ENCODE peak calls at places on chromosomes 1 and 21, in ten cellular contexts. D is tibial artery, E is activated B cell treated with CpG ODN at 0.5 μM for 24 hours, U is mucosa of descending colon, V is Calu3, Z is A549, A is fibroblast of mammary gland, T is omental fat pad, M is esophagus squamous epithelium, R is SK-N-SH. L is an unnamed sample.

GRCh38 chr1:78830321-78830720 is 176.2 kb downstream of the ADGRL4 start:
- DNase-seq in T (no peak), A (no peak), R (no peak), D (no peak), Z (no peak), M (no peak), E (no peak), V (no peak), U (no peak), L (no peak)

GRCh38 chr1:44826375-44827196 is 16.5 kb downstream of the PTCH2 start:
- DNase-seq in U (peak), E (no peak), T (no peak), D (peak), Z (no peak), V (no peak), A (peak), R (peak), M (no peak), L (peak)

GRCh38 chr1:183106746-183107145 is 79.3 kb upstream of the LAMC2 start:
- DNase-seq in U (no peak), T (no peak), M (no peak), D (no peak), V (no peak), A (peak), R (no peak), E (no peak), Z (no peak), L (no peak)

GRCh38 chr1:182280521-182280920 is 111.1 kb downstream of the GLUL start:
- DNase-seq in U (no peak), E (no peak), R (no peak), A (no peak), D (no peak), T (no peak), Z (no peak), M (no peak), V (no peak), L (no peak)

GRCh38 chr1:112371770-112372169 is 24.2 kb upstream of the CTTNBP2NL start:
- DNase-seq in T (no peak), E (no peak), Z (no peak), A (no peak), V (no peak), M (no peak), D (no peak), U (no peak), R (no peak), L (no peak)

GRCh38 chr1:95583811-95584210 is 349.8 kb downstream of the RWDD3 start:
- DNase-seq in V (no peak), D (no peak), U (no peak), R (no peak), Z (no peak), E (no peak), A (no peak), M (no peak), T (no peak), L (no peak)

GRCh38 chr1:16198444-16199156 is 13.9 kb downstream of the ARHGEF19 start:
- DNase-seq in A (no peak), T (no peak), D (no peak), U (no peak), R (no peak), M (no peak), V (no peak), E (no peak), Z (no peak), L (no peak)

GRCh38 chr1:69494171-69494570 is 73.6 kb upstream of the LRRC7 start:
- DNase-seq in T (no peak), A (no peak), U (no peak), D (no peak), V (no peak), E (no peak), Z (no peak), R (no peak), M (no peak), L (no peak)

GRCh38 chr1:222064388-222065201 is 322.7 kb upstream of the DUSP10 start:
- DNase-seq in A (peak), D (no peak), E (no peak), Z (no peak), V (no peak), T (no peak), R (no peak), U (no peak), M (no peak), L (no peak)

GRCh38 chr1:28792644-28793121 is 19.3 kb upstream of the OPRD1 start:
- DNase-seq in M (no peak), T (no peak), R (no peak), A (no peak), E (no peak), Z (no peak), V (no peak), U (no peak), D (no peak), L (no peak)
- TF ChIP-seq CTCF in M (no peak), T (no peak), R (peak), A (peak), E (no peak), Z (no peak), V (no peak), U (no peak), D (no peak), L (peak)

GRCh38 chr1:237041795-237042466 is at the start of gene RYR2:
- DNase-seq in M (no peak), T (no peak), R (peak), Z (peak), E (no peak), V (no peak), U (no peak), A (no peak), D (no peak), L (peak)
- TF ChIP-seq CTCF in M (peak), T (no peak), R (no peak), Z (peak), E (no peak), V (no peak), U (no peak), A (no peak), D (peak), L (peak)

GRCh38 chr1:37877991-37878544 is 18.7 kb upstream of the MTF1 start:
- DNase-seq in R (no peak), E (no peak), U (no peak), A (no peak), M (no peak), Z (no peak), T (no peak), D (no peak), V (no peak), L (no peak)

GRCh38 chr1:37879865-37880264 is 20.5 kb upstream of the MTF1 start:
- DNase-seq in E (no peak), M (no peak), Z (no peak), U (no peak), D (no peak), T (no peak), R (no peak), A (no peak), V (no peak), L (no peak)

GRCh38 chr1:37872692-37873091 is 13.3 kb upstream of the MTF1 start:
- DNase-seq in M (no peak), E (no peak), Z (no peak), T (no peak), V (no peak), A (no peak), U (no peak), R (no peak), D (no peak), L (no peak)

GRCh38 chr1:37875833-37876232 is 16.4 kb upstream of the MTF1 start:
- DNase-seq in U (no peak), A (peak), R (no peak), V (no peak), D (no peak), E (no peak), Z (no peak), M (no peak), T (no peak), L (no peak)
- TF ChIP-seq CTCF in U (no peak), A (no peak), R (peak), V (no peak), D (no peak), E (no peak), Z (no peak), M (no peak), T (no peak), L (no peak)

DNA sequence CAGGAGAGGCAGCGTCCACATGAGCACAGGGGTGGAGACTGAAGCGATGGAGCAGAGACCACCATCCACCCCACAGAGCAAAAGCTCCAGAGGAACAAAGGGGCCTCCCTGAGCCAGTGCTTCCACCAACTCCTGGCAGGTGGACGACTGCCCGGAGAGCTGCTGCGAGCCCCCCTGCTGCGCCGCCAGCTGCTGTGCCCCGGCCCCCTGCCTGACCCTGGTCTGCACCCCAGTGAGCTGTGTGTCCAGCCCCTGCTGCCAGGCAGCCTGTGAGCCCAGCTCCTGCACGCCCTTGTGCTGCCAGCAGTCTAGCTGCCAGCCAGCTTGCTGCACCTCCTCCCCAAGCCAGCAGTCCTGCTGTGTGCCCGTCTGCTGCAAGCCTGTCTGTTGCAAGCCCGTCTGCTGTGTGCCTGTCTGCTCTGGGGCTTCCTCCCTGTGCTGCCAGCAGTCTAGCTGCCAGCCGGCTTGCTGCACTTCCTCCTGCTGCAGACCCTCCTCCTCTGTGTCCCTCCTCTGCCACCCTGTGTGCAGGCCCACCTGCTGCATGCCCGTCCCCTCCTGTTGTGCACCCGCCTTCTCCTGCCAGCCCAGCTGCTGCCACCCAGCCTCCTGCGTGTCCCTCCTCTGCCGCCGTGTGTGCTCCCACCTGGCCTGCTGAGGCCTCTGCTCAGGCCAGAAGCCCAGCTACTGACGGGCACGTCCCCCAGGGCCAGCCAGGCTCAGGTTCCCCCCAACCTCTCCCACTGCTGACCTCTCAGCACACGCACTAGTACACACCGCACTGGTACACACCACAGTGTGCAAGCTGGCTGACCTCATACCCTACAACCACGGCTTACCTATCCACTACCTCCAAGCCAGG is 5.4 kb downstream of the KRTAP10-12 start:
- DNase-seq in Z (no peak), E (no peak), A (no peak), T (no peak), D (no peak), U (no peak), V (no peak), R (peak), M (no peak), L (no peak)
- TF ChIP-seq CTCF in Z (no peak), E (no peak), A (no peak), T (no peak), D (no peak), U (no peak), V (no peak), R (no peak), M (no peak), L (no peak)

GRCh38 chr1:2310332-2311183 is 80.8 kb downstream of the MORN1 start:
- DNase-seq in M (no peak), D (no peak), V (no peak), U (no peak), Z (no peak), R (no peak), E (no peak), T (no peak), A (no peak), L (no peak)

GRCh38 chr1:2312196-2312588 is 79.2 kb downstream of the MORN1 start:
- DNase-seq in R (no peak), U (no peak), A (no peak), Z (no peak), T (no peak), V (no peak), D (no peak), M (no peak), E (no peak), L (no peak)

GRCh38 chr1:2312589-2313301 is 78.6 kb downstream of the MORN1 start:
- DNase-seq in M (no peak), V (no peak), E (no peak), D (peak), U (no peak), A (no peak), R (no peak), T (no peak), Z (no peak), L (no peak)

GRCh38 chr1:2313651-2314296 is 77.6 kb downstream of the MORN1 start:
- DNase-seq in E (no peak), V (no peak), M (no peak), A (no peak), R (no peak), Z (no peak), U (no peak), T (no peak), D (no peak), L (no peak)

DNA sequence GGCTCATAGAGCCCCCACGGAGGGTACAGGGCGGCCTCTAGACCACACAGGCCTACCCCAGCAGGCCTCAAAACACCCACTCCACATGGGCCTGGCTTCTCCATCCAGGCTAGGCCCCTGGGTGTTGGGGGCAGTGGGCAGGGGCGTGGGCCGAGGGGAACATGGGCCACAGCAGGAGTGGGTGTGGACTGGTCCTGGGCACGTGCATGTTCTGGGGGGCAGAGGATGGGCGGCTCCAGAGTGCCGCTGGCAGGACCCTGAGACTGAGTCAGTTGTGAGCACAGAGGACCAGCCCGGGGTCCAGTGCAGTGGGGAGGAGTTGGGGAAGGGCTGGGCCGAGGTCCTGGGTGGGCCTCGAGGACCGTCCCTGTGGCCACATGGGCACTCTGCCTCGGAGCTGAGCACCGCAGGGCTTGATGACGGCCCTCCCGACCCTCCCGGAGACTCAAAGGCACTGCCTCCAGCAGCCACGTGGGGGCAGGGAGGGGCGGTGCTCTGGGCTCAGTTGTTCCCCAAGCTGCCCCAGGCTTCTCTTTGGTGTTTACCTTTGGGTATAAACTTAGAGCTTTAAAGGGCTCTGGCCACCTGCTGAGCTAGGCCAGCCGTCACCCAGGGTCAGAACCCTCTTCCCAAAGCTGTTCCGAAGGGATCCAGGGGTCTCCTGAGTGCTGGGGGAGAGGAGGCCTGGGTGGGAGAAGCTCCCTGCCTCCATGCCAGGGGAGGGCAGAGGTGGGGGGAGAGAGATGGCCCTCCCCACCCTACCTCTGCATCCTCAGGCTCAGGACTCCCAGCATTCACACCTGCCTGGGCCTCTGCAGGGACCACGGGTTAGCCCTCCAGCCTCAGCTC is 79.9 kb downstream of the MORN1 start:
- DNase-seq in R (no peak), D (peak), E (peak), Z (peak), M (no peak), T (no peak), U (peak), V (peak), A (peak), L (peak)
- TF ChIP-seq CTCF in R (peak), D (peak), E (no peak), Z (no peak), M (peak), T (no peak), U (no peak), V (no peak), A (peak), L (peak)

GRCh38 chr1:157504646-157505045 is 47.7 kb downstream of the FCRL5 start:
- DNase-seq in E (no peak), D (no peak), V (no peak), M (no peak), U (no peak), Z (no peak), R (no peak), A (no peak), T (no peak), L (no peak)

GRCh38 chr1:157509546-157510232 is 42.6 kb downstream of the FCRL5 start:
- DNase-seq in V (no peak), T (no peak), U (no peak), R (no peak), E (no peak), A (no peak), Z (no peak), D (no peak), M (no peak), L (no peak)

GRCh38 chr1:157505481-157506272 is 46.6 kb downstream of the FCRL5 start:
- DNase-seq in T (no peak), E (peak), M (no peak), V (peak), A (peak), D (peak), Z (peak), U (peak), R (peak), L (peak)
- TF ChIP-seq CTCF in T (no peak), E (no peak), M (peak), V (peak), A (peak), D (no peak), Z (peak), U (peak), R (peak), L (peak)

GRCh38 chr1:150813028-150813707 is 5.1 kb upstream of the CTSK start:
- DNase-seq in Z (peak), T (no peak), A (peak), E (no peak), M (no peak), D (peak), V (peak), R (peak), U (peak), L (peak)
- TF ChIP-seq CTCF in Z (peak), T (no peak), A (peak), E (no peak), M (peak), D (peak), V (peak), R (peak), U (peak), L (peak)